ENCODE peak calls at places on chromosomes 16 and 17, in four cellular contexts. K, M, P and N are unnamed samples.

GRCh38 chr17:3738562-3739295 is 15.0 kb downstream of the HASPIN start:
- DNase-seq in K (no peak), M (no peak), P (no peak), N (no peak)

GRCh38 chr16:27980076-27980775 is 83.3 kb downstream of the GSG1L start:
- DNase-seq in K (no peak), M (no peak), P (no peak), N (no peak)

GRCh38 chr17:57288034-57288752 is 31.9 kb downstream of the MSI2 start:
- DNase-seq in K (no peak), M (peak), P (peak), N (no peak)

GRCh38 chr16:53085539-53086450 is 31.0 kb downstream of the CHD9 start:
- DNase-seq in K (peak), M (no peak), P (peak), N (no peak)

GRCh38 chr16:67530013-67530939 is 1.6 kb downstream of the RIPOR1 start:
- DNase-seq in K (peak), M (peak), P (peak), N (no peak)

GRCh38 chr16:29192329-29193247 is 207.7 kb downstream of the LAT start:
- DNase-seq in K (no peak), M (no peak), P (no peak), N (no peak)

GRCh38 chr17:81341347-81342061 is 46.4 kb upstream of the SLC38A10 start:
- DNase-seq in K (no peak), M (peak), P (no peak), N (no peak)

GRCh38 chr17:81049973-81050551 is 15.1 kb downstream of the BAIAP2 start:
- DNase-seq in K (no peak), M (no peak), P (no peak), N (no peak)

GRCh38 chr17:27747462-27748359 is 52.6 kb downstream of the NOS2 start:
- DNase-seq in K (no peak), M (no peak), P (no peak), N (no peak)

GRCh38 chr17:18377437-18378204 is at the start of gene EVPLL:
- DNase-seq in K (no peak), M (no peak), P (peak), N (no peak)

GRCh38 chr17:79890706-79891105 is 51.5 kb upstream of the CBX4 start:
- DNase-seq in K (no peak), M (no peak), P (no peak), N (no peak)

GRCh38 chr16:85712841-85713240 is 24.1 kb upstream of the GINS2 start:
- DNase-seq in K (no peak), M (no peak), P (no peak), N (no peak)

GRCh38 chr16:86601356-86601755 is 23.0 kb downstream of the FOXL1 start:
- DNase-seq in K (no peak), M (no peak), P (no peak), N (no peak)

GRCh38 chr17:9050801-9051401 is 29.6 kb downstream of the NTN1 start:
- DNase-seq in K (no peak), M (no peak), P (no peak), N (no peak)

GRCh38 chr17:80034977-80035686 is 540 bp downstream of the TBC1D16 start:
- DNase-seq in K (no peak), M (peak), P (peak), N (no peak)

GRCh38 chr16:50743575-50744225 is 1.8 kb downstream of the CYLD start:
- DNase-seq in K (no peak), M (peak), P (no peak), N (no peak)

GRCh38 chr17:38325221-38325851 is 18.4 kb downstream of the GPR179 start:
- DNase-seq in K (peak), M (peak), P (no peak), N (no peak)

GRCh38 chr16:1745181-1745899 is 26.0 kb downstream of the NME3 start:
- DNase-seq in K (peak), M (peak), P (no peak), N (no peak)

GRCh38 chr16:12639044-12639443 is 164.6 kb downstream of the CPPED1 start:
- DNase-seq in K (no peak), M (peak), P (no peak), N (no peak)

GRCh38 chr16:74626741-74627416 is 20.0 kb upstream of the GLG1 start:
- DNase-seq in K (no peak), M (no peak), P (no peak), N (no peak)

GRCh38 chr17:39525801-39526506 is 64.7 kb downstream of the CDK12 start:
- DNase-seq in K (no peak), M (no peak), P (no peak), N (no peak)

GRCh38 chr17:12421646-12422306 is 243.9 kb upstream of the MYOCD start:
- DNase-seq in K (no peak), M (peak), P (no peak), N (no peak)

GRCh38 chr17:30956764-30957374 is 14.0 kb upstream of the RNF135 start:
- DNase-seq in K (no peak), M (peak), P (no peak), N (no peak)

GRCh38 chr16:10879681-10880589 is 2.9 kb downstream of the CIITA start:
- DNase-seq in K (no peak), M (no peak), P (no peak), N (no peak)

GRCh38 chr16:50402298-50402895 is 33.6 kb upstream of the BRD7 start:
- DNase-seq in K (no peak), M (no peak), P (no peak), N (no peak)

GRCh38 chr17:20059728-20060188 is 50.6 kb downstream of the SPECC1 start:
- DNase-seq in K (no peak), M (peak), P (no peak), N (peak)

GRCh38 chr16:3520398-3520797 is 19.6 kb downstream of the CLUAP1 start:
- DNase-seq in K (peak), M (peak), P (no peak), N (no peak)

GRCh38 chr16:3065069-3065741 is at the start of gene IL32:
- DNase-seq in K (no peak), M (peak), P (peak), N (no peak)

GRCh38 chr16:57941016-57941656 is 29.8 kb downstream of the CNGB1 start:
- DNase-seq in K (no peak), M (peak), P (peak), N (no peak)

GRCh38 chr17:74519951-74520553 is 11.2 kb downstream of the CD300LB start:
- DNase-seq in K (no peak), M (no peak), P (no peak), N (no peak)

GRCh38 chr17:45784583-45785372 is 658 bp downstream of the CRHR1 start:
- DNase-seq in K (no peak), M (peak), P (no peak), N (peak)

GRCh38 chr16:57474671-57475661 is 11.3 kb downstream of the DOK4 start:
- DNase-seq in K (no peak), M (no peak), P (no peak), N (no peak)